ENCODE peak calls at places on chromosomes 16 and 17, in ten cellular contexts. Z is NCI-H1105; U is ureter; T is progenitor cell of endocrine pancreas; M is effector memory CD4-positive, alpha-beta T cell; V is uterus; Y is amygdala; G is fibroblast of gingiva; L is iris pigment epithelial cell; P is LoVo. H is an unnamed sample.

GRCh38 chr16:79093554-79093967 is 507.0 kb downstream of the MAF start:
- DNase-seq in Z (no peak), T (no peak), L (no peak), M (no peak), P (no peak), V (no peak), G (no peak), U (no peak), Y (peak), H (peak)

GRCh38 chr16:84836234-84836647 is 16.5 kb downstream of the CRISPLD2 start:
- DNase-seq in V (peak), G (peak), Z (no peak), U (peak), P (peak), Y (no peak), M (no peak), L (peak), T (peak), H (peak)

GRCh38 chr17:82561429-82562035 is 42.0 kb downstream of the FOXK2 start:
- DNase-seq in G (no peak), Y (peak), T (no peak), L (no peak), P (no peak), M (no peak), Z (no peak), U (no peak), V (no peak), H (no peak)

GRCh38 chr17:68740555-68741447 is 139.6 kb upstream of the FAM20A start:
- DNase-seq in Y (no peak), V (no peak), M (no peak), U (no peak), L (no peak), Z (no peak), G (no peak), T (no peak), P (no peak), H (no peak)

GRCh38 chr17:16150251-16150859 is 65.0 kb downstream of the NCOR1 start:
- DNase-seq in Y (no peak), M (no peak), P (no peak), U (no peak), V (no peak), Z (no peak), G (peak), L (peak), T (no peak), H (no peak)

GRCh38 chr16:86669285-86669805 is 91.0 kb downstream of the FOXL1 start:
- DNase-seq in U (no peak), M (no peak), V (no peak), L (no peak), T (no peak), P (no peak), Y (no peak), Z (no peak), G (no peak), H (no peak)

GRCh38 chr16:85498607-85499006 is 114.5 kb upstream of the GSE1 start:
- DNase-seq in M (no peak), Z (no peak), U (no peak), L (no peak), T (no peak), P (no peak), G (no peak), Y (no peak), V (no peak), H (no peak)

GRCh38 chr17:76166168-76166567 is 25.1 kb upstream of the FOXJ1 start:
- DNase-seq in U (no peak), P (no peak), Y (peak), V (no peak), T (no peak), L (no peak), M (no peak), G (no peak), Z (no peak), H (no peak)

GRCh38 chr17:45333702-45334092 is 16.9 kb upstream of the MAP3K14 start:
- DNase-seq in U (no peak), M (no peak), V (no peak), G (no peak), Z (no peak), L (no peak), P (no peak), Y (no peak), T (no peak), H (no peak)

GRCh38 chr17:38881600-38882191 is 11.8 kb downstream of the LASP1 start:
- DNase-seq in M (no peak), Y (peak), U (peak), P (no peak), Z (no peak), L (peak), G (no peak), V (peak), T (no peak), H (peak)

GRCh38 chr17:32185875-32186274 is 43.6 kb downstream of the RHOT1 start:
- DNase-seq in L (peak), M (no peak), V (no peak), U (no peak), Z (no peak), P (no peak), T (no peak), G (peak), Y (no peak), H (no peak)

GRCh38 chr17:81228834-81229665 is 6.3 kb upstream of the CEP131 start:
- DNase-seq in G (no peak), U (no peak), V (no peak), Z (no peak), P (no peak), Y (no peak), L (no peak), T (no peak), M (no peak), H (no peak)

GRCh38 chr17:27493088-27493487 is 36.8 kb downstream of the KSR1 start:
- DNase-seq in V (no peak), Y (no peak), T (no peak), Z (no peak), G (no peak), U (no peak), L (no peak), M (no peak), P (no peak), H (no peak)

GRCh38 chr17:51185763-51186332 is 19.6 kb downstream of the NME2 start:
- DNase-seq in P (no peak), L (no peak), Y (no peak), M (no peak), T (no peak), U (no peak), V (no peak), Z (no peak), G (no peak), H (no peak)

GRCh38 chr17:13030459-13031305 is 12.9 kb upstream of the ELAC2 start:
- DNase-seq in P (peak), T (peak), U (no peak), Y (no peak), G (peak), V (no peak), L (peak), Z (peak), M (no peak), H (peak)

GRCh38 chr16:2507052-2507678 is 6.6 kb upstream of the ATP6V0C start:
- DNase-seq in U (no peak), M (no peak), L (no peak), P (no peak), V (no peak), Y (no peak), T (no peak), Z (no peak), G (no peak), H (no peak)

GRCh38 chr17:72008236-72008874 is 112.5 kb upstream of the SOX9 start:
- DNase-seq in M (no peak), P (peak), L (peak), U (no peak), T (no peak), Z (no peak), V (no peak), Y (no peak), G (no peak), H (no peak)

GRCh38 chr17:17659340-17659739 is 21.9 kb upstream of the RAI1 start:
- DNase-seq in M (no peak), Y (no peak), L (no peak), V (no peak), T (no peak), G (no peak), P (no peak), U (no peak), Z (no peak), H (no peak)

GRCh38 chr17:29124931-29125270 is 55.3 kb downstream of the MYO18A start:
- DNase-seq in L (no peak), T (no peak), Z (no peak), G (no peak), U (no peak), Y (no peak), V (no peak), M (no peak), P (peak), H (peak)

GRCh38 chr17:67559381-67559966 is 158.3 kb upstream of the NOL11 start:
- DNase-seq in P (no peak), L (no peak), M (no peak), G (no peak), Y (no peak), T (no peak), V (no peak), Z (no peak), U (no peak), H (no peak)

GRCh38 chr17:75459590-75460267 is 3.3 kb downstream of the TMEM94 start:
- DNase-seq in Z (no peak), V (no peak), U (no peak), T (no peak), M (no peak), P (peak), Y (no peak), L (no peak), G (no peak), H (no peak)

GRCh38 chr17:8048236-8048635 is 9.4 kb downstream of the ALOX15B start:
- DNase-seq in L (no peak), Y (no peak), V (no peak), Z (no peak), P (no peak), G (no peak), U (no peak), T (no peak), M (no peak), H (no peak)

GRCh38 chr16:86697715-86698114 is 119.4 kb downstream of the FOXL1 start:
- DNase-seq in Y (no peak), L (peak), T (no peak), U (no peak), G (no peak), M (no peak), V (no peak), P (no peak), Z (no peak), H (no peak)

H was measured in mucosa of gallbladder.